ENCODE peak calls at places on chromosomes 16 and 17, in seven cellular contexts. One of them, this sample, is unnamed.

GRCh38 chr17:59565959-59566324 is 532 bp downstream of the DHX40 start:
- DNase-seq in upper lobe of right lung: peak; percentile 66
- DNase-seq in colonic mucosa: peak; percentile 75
- DNase-seq in suprapubic skin: no peak
- DNase-seq in lung: peak; percentile 60
- DNase-seq in ovary: no peak
- DNase-seq in endodermal cell: peak; percentile 92
- DNase-seq in this sample: peak; percentile 15

GRCh38 chr16:180921-181667 is 835 bp downstream of the HBQ1 start:
- DNase-seq in upper lobe of right lung: peak; percentile 89
- DNase-seq in colonic mucosa: peak; percentile 79
- DNase-seq in suprapubic skin: peak; percentile 87
- DNase-seq in lung: peak; percentile 70
- DNase-seq in ovary: peak; percentile 84
- DNase-seq in endodermal cell: peak; percentile 96
- DNase-seq in this sample: peak; percentile 50

GRCh38 chr16:47481698-47482374 is 20.7 kb downstream of the PHKB start:
- DNase-seq in upper lobe of right lung: no peak
- DNase-seq in colonic mucosa: no peak
- DNase-seq in suprapubic skin: no peak
- DNase-seq in lung: no peak
- DNase-seq in ovary: no peak
- DNase-seq in endodermal cell: no peak
- DNase-seq in this sample: no peak

GRCh38 chr17:67672592-67672991 is 45.1 kb upstream of the NOL11 start:
- DNase-seq in upper lobe of right lung: no peak
- DNase-seq in colonic mucosa: no peak
- DNase-seq in suprapubic skin: no peak
- DNase-seq in lung: no peak
- DNase-seq in ovary: no peak
- DNase-seq in endodermal cell: no peak
- DNase-seq in this sample: no peak

GRCh38 chr17:68861602-68862001 is 93.6 kb downstream of the ABCA8 start:
- DNase-seq in upper lobe of right lung: no peak
- DNase-seq in colonic mucosa: no peak
- DNase-seq in suprapubic skin: no peak
- DNase-seq in lung: no peak
- DNase-seq in ovary: no peak
- DNase-seq in endodermal cell: no peak
- DNase-seq in this sample: no peak

GRCh38 chr17:66952031-66952524 is 12.4 kb upstream of the CACNG4 start:
- DNase-seq in upper lobe of right lung: peak; percentile 77
- DNase-seq in colonic mucosa: no peak
- DNase-seq in suprapubic skin: no peak
- DNase-seq in lung: peak; percentile 58
- DNase-seq in ovary: no peak
- DNase-seq in endodermal cell: peak; percentile 92
- DNase-seq in this sample: peak; percentile 95

GRCh38 chr16:12257926-12258561 is 281.5 kb downstream of the SNX29 start:
- DNase-seq in upper lobe of right lung: no peak
- DNase-seq in colonic mucosa: peak; percentile 71
- DNase-seq in suprapubic skin: no peak
- DNase-seq in lung: no peak
- DNase-seq in ovary: no peak
- DNase-seq in endodermal cell: peak; percentile 86
- DNase-seq in this sample: no peak

GRCh38 chr17:40076101-40076498 is 13.3 kb downstream of the THRA start:
- DNase-seq in upper lobe of right lung: no peak
- DNase-seq in colonic mucosa: no peak
- DNase-seq in suprapubic skin: no peak
- DNase-seq in lung: no peak
- DNase-seq in ovary: no peak
- DNase-seq in endodermal cell: no peak
- DNase-seq in this sample: no peak

GRCh38 chr16:84794626-84795025 is 25.2 kb upstream of the CRISPLD2 start:
- DNase-seq in upper lobe of right lung: no peak
- DNase-seq in colonic mucosa: no peak
- DNase-seq in suprapubic skin: no peak
- DNase-seq in lung: no peak
- DNase-seq in ovary: peak; percentile 51
- DNase-seq in endodermal cell: no peak
- DNase-seq in this sample: no peak

GRCh38 chr17:68943123-68943811 is 11.9 kb downstream of the ABCA8 start:
- DNase-seq in upper lobe of right lung: no peak
- DNase-seq in colonic mucosa: no peak
- DNase-seq in suprapubic skin: no peak
- DNase-seq in lung: no peak
- DNase-seq in ovary: no peak
- DNase-seq in endodermal cell: no peak
- DNase-seq in this sample: no peak

GRCh38 chr16:58628845-58629680 is 563 bp downstream of the CNOT1 start:
- DNase-seq in upper lobe of right lung: peak; percentile 85
- DNase-seq in colonic mucosa: peak; percentile 83
- DNase-seq in suprapubic skin: peak; percentile 88
- DNase-seq in lung: peak; percentile 56
- DNase-seq in ovary: peak; percentile 62
- DNase-seq in endodermal cell: peak; percentile 70
- DNase-seq in this sample: peak; percentile 54

GRCh38 chr16:1154291-1154886 is 1.5 kb downstream of the CACNA1H start:
- DNase-seq in upper lobe of right lung: no peak
- DNase-seq in colonic mucosa: no peak
- DNase-seq in suprapubic skin: no peak
- DNase-seq in lung: no peak
- DNase-seq in ovary: peak; percentile 77
- DNase-seq in endodermal cell: no peak
- DNase-seq in this sample: no peak

GRCh38 chr16:2982402-2982801 is 2.2 kb upstream of the PKMYT1 start:
- DNase-seq in upper lobe of right lung: no peak
- DNase-seq in colonic mucosa: no peak
- DNase-seq in suprapubic skin: no peak
- DNase-seq in lung: no peak
- DNase-seq in ovary: no peak
- DNase-seq in endodermal cell: no peak
- DNase-seq in this sample: no peak

GRCh38 chr16:2979669-2980226 is 498 bp downstream of the PKMYT1 start:
- DNase-seq in upper lobe of right lung: no peak
- DNase-seq in colonic mucosa: peak; percentile 46
- DNase-seq in suprapubic skin: no peak
- DNase-seq in lung: no peak
- DNase-seq in ovary: peak; percentile 50
- DNase-seq in endodermal cell: peak; percentile 83
- DNase-seq in this sample: no peak

GRCh38 chr16:2981899-2982250 is 1.6 kb upstream of the PKMYT1 start:
- DNase-seq in upper lobe of right lung: no peak
- DNase-seq in colonic mucosa: no peak
- DNase-seq in suprapubic skin: no peak
- DNase-seq in lung: no peak
- DNase-seq in ovary: no peak
- DNase-seq in endodermal cell: peak; percentile 78
- DNase-seq in this sample: no peak

GRCh38 chr16:2981177-2981898 is 1.1 kb upstream of the PKMYT1 start:
- DNase-seq in upper lobe of right lung: no peak
- DNase-seq in colonic mucosa: peak; percentile 40
- DNase-seq in suprapubic skin: no peak
- DNase-seq in lung: no peak
- DNase-seq in ovary: no peak
- DNase-seq in endodermal cell: peak; percentile 87
- DNase-seq in this sample: no peak

DNA sequence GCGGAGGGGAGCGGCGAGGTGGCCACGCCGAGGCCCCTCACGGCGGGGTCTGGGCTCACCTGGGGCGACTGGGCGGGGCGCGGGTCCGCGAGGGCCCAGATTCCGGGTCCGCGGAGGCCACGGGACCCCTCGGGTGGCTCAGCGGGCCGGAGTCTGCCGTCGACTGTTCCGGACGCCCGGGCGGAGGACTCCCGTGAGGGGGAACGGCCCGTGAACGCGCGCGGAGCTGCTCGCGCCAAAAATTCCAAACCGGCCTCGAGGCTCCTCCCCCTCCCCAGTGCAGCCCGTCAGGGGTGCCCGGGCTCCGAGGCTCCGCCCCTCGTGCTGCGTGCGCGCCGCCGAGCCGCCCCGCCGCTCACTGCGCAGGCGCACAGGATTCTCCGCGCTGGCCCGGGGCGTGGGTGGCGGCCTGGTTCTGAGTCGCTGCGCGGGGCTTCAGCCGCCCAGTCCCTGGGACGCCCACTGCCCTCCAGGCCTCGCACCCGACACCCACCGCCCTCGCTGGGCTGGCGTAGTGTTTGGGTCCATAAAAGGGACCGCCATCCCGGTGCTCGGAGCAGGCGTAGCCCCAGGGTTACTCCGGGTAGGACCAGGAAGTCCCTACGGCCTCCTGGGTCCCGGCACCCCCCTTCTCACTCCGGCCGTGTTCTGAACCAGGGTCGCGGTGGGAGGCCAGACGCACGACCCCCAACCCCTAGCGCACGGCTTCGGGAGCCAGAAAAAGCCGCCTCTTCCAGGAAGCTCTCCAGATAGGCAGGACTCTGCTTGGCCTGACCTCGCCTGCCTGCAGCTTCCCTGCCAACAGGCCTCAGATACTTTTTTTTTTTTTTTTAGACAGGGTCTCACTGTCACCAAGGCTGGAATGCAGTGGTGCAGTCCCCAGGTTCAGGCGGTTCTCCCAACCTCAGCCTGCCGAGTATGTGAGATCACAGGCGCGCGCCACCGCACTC is at the start of gene PKMYT1:
- DNase-seq in upper lobe of right lung: peak; percentile 96
- DNase-seq in colonic mucosa: peak; percentile 93
- DNase-seq in suprapubic skin: peak; percentile 93
- DNase-seq in lung: peak; percentile 90
- DNase-seq in ovary: peak; percentile 95
- DNase-seq in endodermal cell: peak; percentile 95
- DNase-seq in this sample: peak; percentile 85
- H3K27ac ChIP-seq in upper lobe of right lung: peak within 1 kb of the TSS; percentile 98
- H3K27ac ChIP-seq in colonic mucosa: peak within 1 kb of the TSS; percentile 69
- H3K27ac ChIP-seq in suprapubic skin: peak within 1 kb of the TSS; percentile 80
- H3K27ac ChIP-seq in lung: peak within 1 kb of the TSS; percentile 92
- H3K27ac ChIP-seq in ovary: peak within 1 kb of the TSS; percentile 4
- H3K27ac ChIP-seq in endodermal cell: peak within 1 kb of the TSS; percentile 29
- H3K27ac ChIP-seq in this sample: peak within 1 kb of the TSS; percentile 89

GRCh38 chr16:20485408-20485807 is 34.1 kb downstream of the ACSM2A start:
- DNase-seq in upper lobe of right lung: no peak
- DNase-seq in colonic mucosa: no peak
- DNase-seq in suprapubic skin: no peak
- DNase-seq in lung: no peak
- DNase-seq in ovary: no peak
- DNase-seq in endodermal cell: no peak
- DNase-seq in this sample: no peak
- TF ChIP-seq CTCF in upper lobe of right lung: no peak
- TF ChIP-seq CTCF in colonic mucosa: no peak
- TF ChIP-seq CTCF in suprapubic skin: no peak
- TF ChIP-seq CTCF in lung: no peak
- TF ChIP-seq CTCF in ovary: no peak
- TF ChIP-seq CTCF in endodermal cell: no peak
- TF ChIP-seq CTCF in this sample: no peak

DNA sequence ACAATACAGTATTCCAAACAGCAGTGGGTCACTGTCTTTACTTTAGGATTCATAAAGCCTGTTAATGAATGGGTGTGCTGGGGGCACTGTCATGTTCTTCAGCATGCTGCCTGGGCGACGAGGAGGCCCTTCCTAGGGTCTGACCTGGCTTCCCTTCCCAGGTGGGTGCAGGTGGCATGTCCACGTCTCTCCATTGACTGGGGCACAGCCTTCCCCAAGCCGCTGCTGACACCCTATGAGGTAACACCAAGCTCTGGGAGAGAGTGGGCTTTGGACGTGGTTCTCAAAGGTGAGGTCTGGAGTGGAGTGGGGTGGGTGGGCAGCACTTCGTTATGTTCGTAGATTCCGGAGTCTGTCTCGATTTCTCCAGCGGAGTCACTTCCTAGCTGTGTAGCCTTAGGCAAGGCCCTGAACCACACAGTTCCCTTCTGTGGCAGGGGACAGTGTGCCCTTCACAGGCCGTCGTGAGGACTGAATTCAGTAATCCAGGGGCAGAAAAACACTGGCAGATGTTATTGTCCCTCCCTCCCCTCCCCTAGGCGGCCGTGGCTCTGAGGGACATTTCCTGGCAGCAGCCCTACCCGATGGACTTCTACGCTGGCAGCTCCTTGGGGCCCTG is 771 bp upstream of the OVCA2 start:
- DNase-seq in upper lobe of right lung: no peak
- DNase-seq in colonic mucosa: no peak
- DNase-seq in suprapubic skin: no peak
- DNase-seq in lung: no peak
- DNase-seq in ovary: peak; percentile 46
- DNase-seq in endodermal cell: no peak
- DNase-seq in this sample: no peak
- H3K27ac ChIP-seq in upper lobe of right lung: peak overlapping the region; percentile 94
- H3K27ac ChIP-seq in colonic mucosa: peak overlapping the region; percentile 58
- H3K27ac ChIP-seq in suprapubic skin: peak overlapping the region; percentile 94
- H3K27ac ChIP-seq in lung: peak overlapping the region; percentile 89
- H3K27ac ChIP-seq in ovary: peak overlapping the region; percentile 29
- H3K27ac ChIP-seq in endodermal cell: no peak overlapping the region
- H3K27ac ChIP-seq in this sample: peak overlapping the region; percentile 89

GRCh38 chr16:11219188-11219587 is 36.8 kb downstream of the SOCS1 start:
- DNase-seq in upper lobe of right lung: no peak
- DNase-seq in colonic mucosa: no peak
- DNase-seq in suprapubic skin: no peak
- DNase-seq in lung: no peak
- DNase-seq in ovary: no peak
- DNase-seq in endodermal cell: no peak
- DNase-seq in this sample: no peak

GRCh38 chr16:11217651-11218323 is 38.2 kb downstream of the SOCS1 start:
- DNase-seq in upper lobe of right lung: no peak
- DNase-seq in colonic mucosa: no peak
- DNase-seq in suprapubic skin: no peak
- DNase-seq in lung: no peak
- DNase-seq in ovary: no peak
- DNase-seq in endodermal cell: no peak
- DNase-seq in this sample: no peak

GRCh38 chr16:11215935-11216556 is 40.0 kb downstream of the SOCS1 start:
- DNase-seq in upper lobe of right lung: no peak
- DNase-seq in colonic mucosa: no peak
- DNase-seq in suprapubic skin: no peak
- DNase-seq in lung: no peak
- DNase-seq in ovary: no peak
- DNase-seq in endodermal cell: no peak
- DNase-seq in this sample: no peak

GRCh38 chr16:11213799-11214198 is 42.2 kb downstream of the SOCS1 start:
- DNase-seq in upper lobe of right lung: no peak
- DNase-seq in colonic mucosa: no peak
- DNase-seq in suprapubic skin: no peak
- DNase-seq in lung: no peak
- DNase-seq in ovary: no peak
- DNase-seq in endodermal cell: no peak
- DNase-seq in this sample: no peak

GRCh38 chr16:11218324-11218962 is 37.6 kb downstream of the SOCS1 start:
- DNase-seq in upper lobe of right lung: no peak
- DNase-seq in colonic mucosa: no peak
- DNase-seq in suprapubic skin: no peak
- DNase-seq in lung: no peak
- DNase-seq in ovary: no peak
- DNase-seq in endodermal cell: no peak
- DNase-seq in this sample: no peak
- TF ChIP-seq CTCF in upper lobe of right lung: peak; percentile 50
- TF ChIP-seq CTCF in colonic mucosa: no peak
- TF ChIP-seq CTCF in suprapubic skin: peak; percentile 15
- TF ChIP-seq CTCF in lung: no peak
- TF ChIP-seq CTCF in ovary: no peak
- TF ChIP-seq CTCF in endodermal cell: peak; percentile 77
- TF ChIP-seq CTCF in this sample: peak; percentile 45